ENCODE peak calls at places on chromosome 14, in five cellular contexts. M, A, C, Y and W are unnamed samples.

GRCh38 chr14:57168138-57168695 is 100.5 kb downstream of the EXOC5 start:
- DNase-seq in M (no peak), A (no peak), C (no peak), Y (no peak), W (no peak)

GRCh38 chr14:101969480-101969879 is 5.1 kb downstream of the DYNC1H1 start:
- DNase-seq in M (no peak), A (no peak), C (no peak), Y (no peak), W (no peak)

GRCh38 chr14:69464829-69465228 is 19.7 kb upstream of the PLEKHD1 start:
- DNase-seq in M (peak; percentile 89), A (no peak), C (no peak), Y (no peak), W (no peak)

GRCh38 chr14:24848427-24848826 is 201.5 kb downstream of the STXBP6 start:
- DNase-seq in M (peak; percentile 43), A (no peak), C (no peak), Y (no peak), W (no peak)

GRCh38 chr14:22811752-22812151 is 3.5 kb downstream of the SLC7A7 start:
- DNase-seq in M (peak; percentile 37), A (no peak), C (no peak), Y (no peak), W (no peak)

GRCh38 chr14:68181395-68182326 is 362.1 kb downstream of the RAD51B start:
- DNase-seq in M (peak; percentile 50), A (no peak), C (no peak), Y (no peak), W (no peak)

GRCh38 chr14:64707661-64708060 is 3.4 kb downstream of the PLEKHG3 start:
- DNase-seq in M (peak; percentile 72), A (no peak), C (no peak), Y (no peak), W (no peak)

GRCh38 chr14:106694638-106695393 is 1168.4 kb downstream of the TMEM121 start:
- DNase-seq in M (no peak), A (no peak), C (no peak), Y (no peak), W (no peak)

GRCh38 chr14:85416771-85417170 is 113.2 kb upstream of the FLRT2 start:
- DNase-seq in M (peak; percentile 77), A (no peak), C (no peak), Y (no peak), W (no peak)

GRCh38 chr14:103418508-103418818 is 33.2 kb downstream of the MARK3 start:
- DNase-seq in M (peak; percentile 61), A (no peak), C (no peak), Y (no peak), W (no peak)

GRCh38 chr14:68147331-68147730 is 327.8 kb downstream of the RAD51B start:
- DNase-seq in M (peak; percentile 68), A (no peak), C (no peak), Y (no peak), W (no peak)

GRCh38 chr14:33534636-33535035 is 416.2 kb downstream of the EGLN3 start:
- DNase-seq in M (no peak), A (no peak), C (no peak), Y (no peak), W (no peak)

GRCh38 chr14:36947362-36947761 is 225.0 kb downstream of the SLC25A21 start:
- DNase-seq in M (no peak), A (no peak), C (no peak), Y (no peak), W (no peak)

GRCh38 chr14:71852201-71852600 is 80.0 kb upstream of the RGS6 start:
- DNase-seq in M (no peak), A (no peak), C (no peak), Y (no peak), W (no peak)

GRCh38 chr14:71856199-71856919 is 75.9 kb upstream of the RGS6 start:
- DNase-seq in M (no peak), A (no peak), C (no peak), Y (peak; percentile 27), W (no peak)

GRCh38 chr14:71855399-71856036 is 76.7 kb upstream of the RGS6 start:
- DNase-seq in M (peak; percentile 79), A (peak; percentile 77), C (peak; percentile 63), Y (peak; percentile 88), W (peak; percentile 30)
- TF ChIP-seq CTCF in M (peak; percentile 79), A (peak; percentile 68), C (peak; percentile 69), Y (peak; percentile 85), W (peak; percentile 92)

GRCh38 chr14:58826845-58827686 is 189.3 kb downstream of the DACT1 start:
- DNase-seq in M (no peak), A (no peak), C (no peak), Y (no peak), W (no peak)
- TF ChIP-seq CTCF in M (peak; percentile 27), A (peak; percentile 59), C (peak; percentile 26), Y (peak; percentile 90), W (peak; percentile 17)

DNA sequence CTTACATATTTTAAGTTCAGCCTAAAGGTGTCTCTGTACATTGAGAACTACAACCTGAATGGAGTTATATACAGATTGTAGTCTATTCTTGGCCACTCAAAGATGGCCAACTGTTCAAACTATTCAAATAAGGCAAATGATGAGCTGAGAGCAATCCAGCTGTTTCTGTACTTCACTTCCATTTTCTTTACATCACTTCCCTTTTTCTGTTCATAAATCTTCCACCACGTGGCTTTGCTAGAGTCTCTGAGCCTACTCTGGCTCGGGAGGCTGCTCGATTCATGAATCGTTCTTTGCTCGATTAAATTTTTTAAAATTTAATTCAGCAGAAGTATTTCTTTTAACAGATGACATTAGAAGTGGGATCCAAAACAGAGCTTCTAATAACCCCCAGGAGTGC is 879.7 kb downstream of the GALC start:
- DNase-seq in M (no peak), A (no peak), C (no peak), Y (no peak), W (no peak)
- TF ChIP-seq CTCF in M (no peak), A (peak; percentile 25), C (no peak), Y (peak; percentile 13), W (no peak)

GRCh38 chr14:54566152-54566409 is 847 bp upstream of the SAMD4A start:
- DNase-seq in M (no peak), A (peak; percentile 15), C (no peak), Y (no peak), W (no peak)

GRCh38 chr14:54567634-54568561 is 970 bp downstream of the SAMD4A start:
- DNase-seq in M (peak; percentile 58), A (peak; percentile 46), C (peak; percentile 75), Y (peak; percentile 67), W (no peak)

GRCh38 chr14:54565236-54566151 is 1.4 kb upstream of the SAMD4A start:
- DNase-seq in M (peak; percentile 89), A (peak; percentile 45), C (peak; percentile 96), Y (peak; percentile 68), W (peak; percentile 58)

GRCh38 chr14:54566410-54567223 is at the start of gene SAMD4A:
- DNase-seq in M (peak; percentile 90), A (peak; percentile 53), C (peak; percentile 84), Y (peak; percentile 72), W (no peak)

GRCh38 chr14:54567224-54567633 is 301 bp downstream of the SAMD4A start:
- DNase-seq in M (peak; percentile 35), A (peak; percentile 46), C (peak; percentile 61), Y (no peak), W (no peak)
- TF ChIP-seq CTCF in M (no peak), A (no peak), C (no peak), Y (no peak), W (no peak)

GRCh38 chr14:91484186-91484585 is 25.9 kb downstream of the PPP4R3A start:
- DNase-seq in M (no peak), A (no peak), C (no peak), Y (no peak), W (no peak)
- TF ChIP-seq CTCF in M (no peak), A (peak; percentile 29), C (no peak), Y (no peak), W (peak; percentile 8)

DNA sequence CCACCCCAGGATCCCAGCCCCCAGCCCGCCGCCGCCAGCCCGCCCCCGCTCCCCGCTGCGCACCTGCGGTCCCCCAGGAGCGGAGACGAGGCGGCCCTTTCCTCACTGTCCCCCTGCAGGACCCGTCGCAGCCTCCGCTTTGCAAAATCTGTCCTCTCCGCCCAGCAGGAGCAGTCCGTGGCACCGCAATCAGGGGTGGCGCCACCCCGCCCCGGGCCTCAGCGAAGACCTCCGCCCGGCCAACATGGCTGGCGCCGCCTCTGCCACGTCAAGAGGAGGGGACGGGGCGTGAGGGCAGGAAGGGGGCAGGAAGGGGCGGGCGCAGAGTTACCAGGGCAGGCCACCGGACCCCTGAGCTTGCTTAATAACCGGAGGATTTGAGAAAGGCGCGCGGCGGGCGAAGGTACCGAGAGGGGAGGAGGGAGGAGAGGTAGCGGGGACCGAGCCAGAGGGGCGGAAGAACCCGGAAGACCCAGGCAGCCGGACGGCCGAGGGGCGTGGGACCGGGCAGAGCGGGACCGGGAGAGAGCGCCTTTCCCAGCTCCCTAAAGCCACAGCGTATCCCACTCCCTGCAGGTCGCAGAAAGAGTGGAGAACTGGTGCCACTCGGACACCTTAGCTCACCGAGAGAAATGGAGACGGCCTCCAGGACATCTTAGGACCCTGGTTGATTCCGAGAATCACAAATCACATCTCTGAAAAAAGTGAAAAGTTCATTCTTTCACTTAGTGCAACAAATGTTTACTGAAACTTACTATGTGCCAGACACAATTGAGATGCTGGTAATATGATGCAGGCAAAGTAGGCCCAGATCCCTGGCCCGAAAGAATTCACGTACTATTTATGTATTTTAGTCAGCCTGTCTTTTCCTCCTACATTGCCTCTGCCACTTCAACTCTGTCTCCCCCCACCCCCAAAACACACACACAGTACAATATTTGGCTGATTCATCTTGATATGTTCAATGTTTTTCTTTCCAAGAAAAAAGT is at the start of gene SEC23A:
- DNase-seq in M (peak; percentile 83), A (peak; percentile 80), C (peak; percentile 98), Y (peak; percentile 90), W (peak; percentile 62)
- TF ChIP-seq CTCF in M (no peak), A (peak; percentile 11), C (no peak), Y (no peak), W (no peak)

DNA sequence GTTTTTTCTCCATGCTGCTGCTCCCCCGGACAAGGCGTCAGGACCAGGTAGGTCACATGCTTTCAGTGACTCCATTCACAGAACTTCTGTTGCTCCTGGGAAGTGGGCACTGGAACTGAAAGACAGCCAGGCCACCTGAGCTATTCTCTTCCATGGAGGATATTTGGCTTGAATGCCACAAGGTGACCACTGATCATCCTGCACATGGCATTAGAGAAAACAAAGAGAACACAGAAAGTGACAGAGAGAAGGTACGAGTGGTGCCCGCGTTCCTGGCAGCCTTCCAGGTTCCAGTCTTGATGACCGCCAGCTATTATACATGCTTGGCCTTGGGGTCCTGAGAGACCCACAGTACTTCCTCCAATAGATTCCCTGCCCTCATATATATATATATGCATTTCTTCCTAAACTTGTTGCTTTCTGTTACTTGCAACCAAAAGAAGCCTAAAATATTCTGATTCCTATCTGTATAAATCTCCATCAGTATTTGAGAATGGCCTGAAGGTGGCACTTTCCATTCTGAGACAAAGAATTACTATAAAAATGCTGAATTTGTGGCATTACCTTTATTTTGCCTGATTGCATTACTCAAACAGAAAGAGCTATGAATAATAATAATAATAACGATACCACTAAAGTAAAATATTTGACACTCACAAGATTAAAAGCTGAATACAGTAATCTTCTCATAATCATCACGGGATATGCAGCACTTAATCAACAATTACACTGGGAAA is 174.9 kb downstream of the FOXN3 start:
- DNase-seq in M (no peak), A (no peak), C (no peak), Y (no peak), W (peak; percentile 26)
- TF ChIP-seq CTCF in M (no peak), A (no peak), C (no peak), Y (no peak), W (peak; percentile 14)